ENCODE peak calls at places on chromosomes 16 and 17, in eight cellular contexts. O is gastrocnemius medialis, A is endothelial cell, P is dorsolateral prefrontal cortex, V is OCI-LY7, X is fibroblast of the aortic adventitia, J is Calu3, G is HFF-Myc. U is an unnamed sample.

GRCh38 chr17:61251939-61252865 is 147.4 kb upstream of the TBX2 start:
- DNase-seq in O (peak; percentile 58), A (no peak), P (peak; percentile 54), V (no peak), X (peak; percentile 99), J (no peak), G (peak; percentile 98), U (no peak)

GRCh38 chr17:40548982-40549680 is 16.1 kb downstream of the CCR7 start:
- DNase-seq in O (no peak), A (no peak), P (no peak), V (no peak), X (peak; percentile 91), J (peak; percentile 94), G (no peak), U (no peak)

GRCh38 chr17:76697702-76698465 is 12.9 kb downstream of the MXRA7 start:
- DNase-seq in O (no peak), A (no peak), P (no peak), V (no peak), X (peak; percentile 79), J (no peak), G (no peak), U (peak; percentile 51)

GRCh38 chr16:12729448-12729847 is 74.2 kb downstream of the CPPED1 start:
- DNase-seq in O (no peak), A (no peak), P (no peak), V (no peak), X (peak; percentile 44), J (no peak), G (peak; percentile 21), U (no peak)

GRCh38 chr16:10971560-10971961 is 27.2 kb downstream of the CLEC16A start:
- DNase-seq in O (peak; percentile 40), A (peak; percentile 44), P (no peak), V (peak; percentile 66), X (peak; percentile 96), J (peak; percentile 64), G (peak; percentile 92), U (peak; percentile 52)

GRCh38 chr16:17470871-17471744 is at the start of gene XYLT1:
- DNase-seq in O (peak; percentile 73), A (peak; percentile 45), P (peak; percentile 71), V (peak; percentile 57), X (peak; percentile 98), J (peak; percentile 50), G (peak; percentile 49), U (peak; percentile 79)

GRCh38 chr17:57707892-57708291 is 37.2 kb downstream of the CCDC182 start:
- DNase-seq in O (peak; percentile 14), A (peak; percentile 49), P (peak; percentile 65), V (no peak), X (no peak), J (no peak), G (no peak), U (peak; percentile 59)

GRCh38 chr17:3027786-3028532 is 35.4 kb downstream of the OR1D5 start:
- DNase-seq in O (no peak), A (no peak), P (peak; percentile 28), V (no peak), X (no peak), J (no peak), G (no peak), U (no peak)

GRCh38 chr17:46020023-46020735 is 21.1 kb downstream of the STH start:
- DNase-seq in O (no peak), A (no peak), P (peak; percentile 42), V (no peak), X (no peak), J (no peak), G (no peak), U (no peak)

GRCh38 chr17:80442764-80443163 is 27.8 kb downstream of the ENDOV start:
- DNase-seq in O (no peak), A (no peak), P (no peak), V (no peak), X (no peak), J (no peak), G (no peak), U (no peak)

GRCh38 chr17:80443498-80443897 is 28.5 kb downstream of the ENDOV start:
- DNase-seq in O (no peak), A (no peak), P (no peak), V (no peak), X (no peak), J (no peak), G (no peak), U (no peak)

GRCh38 chr17:80441598-80442304 is 26.8 kb downstream of the ENDOV start:
- DNase-seq in O (no peak), A (no peak), P (no peak), V (no peak), X (no peak), J (no peak), G (no peak), U (no peak)

GRCh38 chr17:80442305-80442659 is 27.3 kb downstream of the ENDOV start:
- DNase-seq in O (no peak), A (no peak), P (no peak), V (no peak), X (no peak), J (no peak), G (no peak), U (no peak)

DNA sequence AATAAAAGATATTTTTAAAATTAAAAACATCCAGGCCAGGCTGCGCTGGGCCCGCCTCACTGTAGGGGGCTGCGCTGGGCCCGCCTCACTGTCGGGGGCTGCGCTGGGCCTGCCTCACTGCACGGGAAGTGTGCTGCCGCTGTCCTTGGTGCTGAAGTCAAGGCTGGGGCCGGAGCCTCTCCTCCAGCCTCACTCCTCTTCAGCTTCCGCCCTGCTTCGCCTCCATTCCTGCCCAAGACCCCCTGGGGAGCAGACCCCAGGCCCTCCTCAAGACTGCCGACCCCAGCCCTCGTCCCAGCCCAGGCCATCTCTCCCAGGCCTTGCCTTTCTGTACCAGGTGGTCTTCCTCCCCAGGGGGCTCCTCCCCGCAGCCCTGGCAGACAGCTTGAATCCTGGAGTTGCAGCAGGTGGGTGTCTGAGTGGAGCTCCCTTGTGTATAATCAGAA is 26.2 kb downstream of the ENDOV start:
- DNase-seq in O (no peak), A (peak; percentile 88), P (no peak), V (peak; percentile 65), X (peak; percentile 34), J (peak; percentile 28), G (no peak), U (peak; percentile 97)
- TF ChIP-seq CTCF in O (no peak), A (no peak), P (no peak), V (no peak), X (no peak), J (no peak), G (no peak), U (peak; percentile 34)

GRCh38 chr17:39264119-39264518 is 38.4 kb upstream of the STAC2 start:
- DNase-seq in O (peak; percentile 90), A (no peak), P (no peak), V (no peak), X (peak; percentile 70), J (no peak), G (no peak), U (no peak)

GRCh38 chr17:39261286-39261685 is 35.5 kb upstream of the STAC2 start:
- DNase-seq in O (no peak), A (peak; percentile 38), P (no peak), V (peak; percentile 45), X (no peak), J (peak; percentile 70), G (no peak), U (peak; percentile 23)
- TF ChIP-seq CTCF in O (no peak), A (peak; percentile 36), P (peak; percentile 13), V (peak; percentile 83), X (peak; percentile 10), J (peak; percentile 86), G (peak; percentile 22), U (no peak)

GRCh38 chr17:82129095-82129494 is 31.1 kb upstream of the FASN start:
- DNase-seq in O (no peak), A (no peak), P (no peak), V (no peak), X (no peak), J (no peak), G (no peak), U (no peak)
- TF ChIP-seq CTCF in O (no peak), A (no peak), P (no peak), V (peak; percentile 37), X (no peak), J (peak; percentile 20), G (peak; percentile 32), U (no peak)

GRCh38 chr16:8853611-8854010 is 15.2 kb downstream of the CARHSP1 start:
- DNase-seq in O (no peak), A (no peak), P (peak; percentile 14), V (no peak), X (no peak), J (no peak), G (no peak), U (no peak)

GRCh38 chr16:8854298-8854948 is 14.4 kb downstream of the CARHSP1 start:
- DNase-seq in O (no peak), A (no peak), P (peak; percentile 42), V (no peak), X (no peak), J (no peak), G (no peak), U (no peak)

GRCh38 chr16:8855972-8856371 is 12.8 kb downstream of the CARHSP1 start:
- DNase-seq in O (no peak), A (no peak), P (no peak), V (no peak), X (no peak), J (no peak), G (no peak), U (no peak)

GRCh38 chr16:8853150-8853549 is 15.7 kb downstream of the CARHSP1 start:
- DNase-seq in O (no peak), A (no peak), P (peak; percentile 13), V (no peak), X (no peak), J (no peak), G (no peak), U (no peak)

GRCh38 chr16:8855051-8855786 is 13.6 kb downstream of the CARHSP1 start:
- DNase-seq in O (no peak), A (no peak), P (peak; percentile 23), V (no peak), X (no peak), J (peak; percentile 43), G (no peak), U (no peak)
- TF ChIP-seq CTCF in O (no peak), A (no peak), P (no peak), V (peak; percentile 68), X (peak; percentile 4), J (peak; percentile 52), G (peak; percentile 32), U (no peak)

U was measured in nephron progenitor cell.